ENCODE peak calls at places on chromosomes 12 and 14, in nine cellular contexts. U is AML-193; K is stimulated activated CD8-positive, alpha-beta memory T cell treated with anti-CD3 and anti-CD28 coated beads, Interleukin-4, amount 100 ng/mL, for 4 hours; H is breast epithelium; Z is fibroblast of mammary gland; R is ELF-1; X is mucosa of gallbladder; A is cardiac muscle cell; B is Caco-2. Y is an unnamed sample.

GRCh38 chr14:61694039-61694438 is 1.3 kb upstream of the HIF1A start:
- DNase-seq in Z (no peak), R (no peak), X (no peak), H (no peak), U (no peak), A (no peak), K (no peak), B (no peak), Y (no peak)

GRCh38 chr12:62717636-62718035 is 217.3 kb downstream of the PPM1H start:
- DNase-seq in K (no peak), A (no peak), R (no peak), X (no peak), Z (no peak), B (no peak), H (no peak), U (no peak), Y (no peak)

GRCh38 chr14:22837750-22838538 is 1.6 kb downstream of the MMP14 start:
- DNase-seq in K (no peak), Z (peak; percentile 63), U (no peak), B (no peak), A (no peak), R (peak; percentile 37), X (no peak), H (no peak), Y (peak; percentile 68)

GRCh38 chr12:89261982-89262381 is 90.3 kb downstream of the DUSP6 start:
- DNase-seq in K (no peak), B (no peak), A (peak; percentile 19), R (no peak), U (no peak), X (no peak), H (no peak), Z (no peak), Y (no peak)

GRCh38 chr14:90023176-90023896 is 38.5 kb upstream of the KCNK13 start:
- DNase-seq in Z (peak; percentile 8), B (no peak), U (no peak), K (no peak), H (no peak), X (no peak), R (peak; percentile 18), A (no peak), Y (no peak)

GRCh38 chr12:111692575-111693210 is 6.8 kb downstream of the ACAD10 start:
- DNase-seq in K (no peak), H (no peak), X (no peak), Z (peak; percentile 45), A (no peak), U (peak; percentile 8), R (peak; percentile 12), B (no peak), Y (no peak)

GRCh38 chr12:1662761-1663439 is 28.0 kb upstream of the ADIPOR2 start:
- DNase-seq in R (peak; percentile 97), U (peak; percentile 47), B (no peak), Z (peak; percentile 28), X (peak; percentile 63), A (peak; percentile 65), H (peak; percentile 52), K (no peak), Y (peak; percentile 38)

GRCh38 chr14:36055681-36056225 is 120.8 kb downstream of the PTCSC3 start:
- DNase-seq in K (no peak), H (no peak), B (no peak), Z (no peak), R (no peak), A (no peak), X (no peak), U (no peak), Y (no peak)

GRCh38 chr12:98587084-98587483 is 6.4 kb upstream of the SLC25A3 start:
- DNase-seq in U (no peak), A (no peak), B (no peak), R (no peak), X (no peak), H (no peak), Z (no peak), K (no peak), Y (no peak)

GRCh38 chr14:101521306-101521935 is 39.9 kb upstream of the DIO3 start:
- DNase-seq in Z (no peak), X (no peak), B (no peak), U (no peak), H (peak; percentile 55), R (no peak), K (no peak), A (no peak), Y (no peak)

GRCh38 chr12:69704357-69704756 is 5.3 kb upstream of the BEST3 start:
- DNase-seq in B (no peak), Z (no peak), X (no peak), H (no peak), K (no peak), A (no peak), R (no peak), U (no peak), Y (no peak)

GRCh38 chr12:104985206-104985605 is 910 bp upstream of the NOPCHAP1 start:
- DNase-seq in A (no peak), Z (no peak), U (no peak), B (no peak), X (no peak), R (no peak), H (no peak), K (no peak), Y (no peak)

GRCh38 chr12:11901687-11902524 is 168.8 kb upstream of the BCL2L14 start:
- DNase-seq in R (no peak), H (no peak), K (no peak), Z (no peak), U (no peak), A (no peak), X (no peak), B (no peak), Y (no peak)

GRCh38 chr14:72716471-72716870 is 177.4 kb downstream of the DPF3 start:
- DNase-seq in K (no peak), B (no peak), H (no peak), R (no peak), U (no peak), Z (peak; percentile 41), X (no peak), A (no peak), Y (no peak)

GRCh38 chr12:108840605-108841328 is 16.6 kb downstream of the SSH1 start:
- DNase-seq in H (no peak), R (peak; percentile 23), U (no peak), X (no peak), A (no peak), Z (peak; percentile 72), B (no peak), K (no peak), Y (no peak)

GRCh38 chr14:64879635-64880381 is at the start of gene SPTB:
- DNase-seq in Z (no peak), R (peak; percentile 76), A (peak; percentile 63), H (no peak), B (peak; percentile 56), X (peak; percentile 12), U (no peak), K (peak; percentile 35), Y (peak; percentile 30)

GRCh38 chr14:74945261-74945851 is 10.0 kb downstream of the PGF start:
- DNase-seq in R (peak; percentile 85), A (peak; percentile 60), Z (peak; percentile 32), X (no peak), U (peak; percentile 26), H (no peak), B (no peak), K (no peak), Y (no peak)

GRCh38 chr12:46811185-46811584 is 14.6 kb downstream of the SLC38A4 start:
- DNase-seq in B (no peak), A (no peak), Z (no peak), X (no peak), H (no peak), R (no peak), K (no peak), U (no peak), Y (no peak)

GRCh38 chr12:47709277-47710048 is 3.6 kb upstream of the RPAP3 start:
- DNase-seq in B (no peak), Z (no peak), H (no peak), U (peak; percentile 9), R (no peak), K (no peak), X (no peak), A (no peak), Y (no peak)

GRCh38 chr12:4027412-4027811 is 154.2 kb upstream of the PARP11 start:
- DNase-seq in Z (no peak), A (no peak), B (peak; percentile 53), U (no peak), H (no peak), K (peak; percentile 54), R (no peak), X (no peak), Y (no peak)

GRCh38 chr14:88541324-88541723 is 13.5 kb downstream of the PTPN21 start:
- DNase-seq in B (no peak), X (no peak), K (no peak), R (no peak), Z (no peak), H (no peak), U (no peak), A (no peak), Y (no peak)

GRCh38 chr12:31868980-31869379 is 90.2 kb upstream of the RESF1 start:
- DNase-seq in X (peak; percentile 78), R (no peak), A (peak; percentile 16), U (no peak), H (no peak), Z (peak; percentile 48), B (no peak), K (no peak), Y (no peak)

GRCh38 chr12:14547571-14547970 is 20.1 kb downstream of the PLBD1 start:
- DNase-seq in A (no peak), K (no peak), Z (no peak), B (no peak), H (no peak), U (no peak), R (no peak), X (no peak), Y (no peak)

GRCh38 chr12:44873898-44874297 is 2.2 kb downstream of the NELL2 start:
- DNase-seq in A (peak; percentile 2), B (no peak), Z (peak; percentile 21), K (no peak), H (no peak), X (no peak), U (no peak), R (no peak), Y (no peak)

GRCh38 chr12:75488553-75488952 is 8.0 kb downstream of the GLIPR1 start:
- DNase-seq in R (peak; percentile 54), B (peak; percentile 39), X (peak; percentile 27), H (no peak), A (peak; percentile 17), K (no peak), Z (peak; percentile 69), U (peak; percentile 30), Y (no peak)

GRCh38 chr14:53233399-53233798 is 80.3 kb upstream of the DDHD1 start:
- DNase-seq in B (no peak), X (no peak), A (no peak), R (no peak), K (no peak), Z (no peak), U (no peak), H (no peak), Y (no peak)

GRCh38 chr12:129544716-129545115 is 359.1 kb downstream of the TMEM132D start:
- DNase-seq in K (no peak), A (no peak), H (no peak), B (no peak), Z (no peak), U (no peak), R (no peak), X (no peak), Y (no peak)

GRCh38 chr12:64256166-64256800 is 34.2 kb upstream of the KICS2 start:
- DNase-seq in U (peak; percentile 62), B (no peak), X (no peak), K (no peak), R (no peak), H (no peak), A (peak; percentile 78), Z (peak; percentile 72), Y (peak; percentile 34)

GRCh38 chr12:68420225-68421008 is 88.3 kb upstream of the MDM1 start:
- DNase-seq in Z (peak; percentile 58), R (no peak), U (no peak), H (no peak), X (peak; percentile 11), B (no peak), A (no peak), K (no peak), Y (no peak)

GRCh38 chr12:22130671-22131070 is 84.7 kb downstream of the CMAS start:
- DNase-seq in K (no peak), X (no peak), Z (no peak), U (no peak), R (no peak), A (no peak), B (no peak), H (no peak), Y (no peak)

GRCh38 chr12:12007001-12007712 is 63.6 kb upstream of the BCL2L14 start:
- DNase-seq in A (no peak), Z (peak; percentile 73), H (no peak), K (peak; percentile 42), X (no peak), B (no peak), U (no peak), R (no peak), Y (no peak)